ENCODE peak calls at places on chromosomes 13 and 19, in four cellular contexts. One of them, this sample, is unnamed.

GRCh38 chr13:97913206-97913605 is 40.3 kb upstream of the IPO5 start:
- DNase-seq in cardiac fibroblast: peak; percentile 52
- DNase-seq in CD8-positive, alpha-beta memory T cell: no peak
- DNase-seq in PC-3: no peak
- DNase-seq in this sample: no peak

GRCh38 chr19:56273563-56274117 is 1.1 kb downstream of the EDDM13 start:
- DNase-seq in cardiac fibroblast: peak; percentile 71
- DNase-seq in CD8-positive, alpha-beta memory T cell: no peak
- DNase-seq in PC-3: peak; percentile 38
- DNase-seq in this sample: no peak

GRCh38 chr19:5397804-5398692 is 57.2 kb upstream of the ZNRF4 start:
- DNase-seq in cardiac fibroblast: no peak
- DNase-seq in CD8-positive, alpha-beta memory T cell: no peak
- DNase-seq in PC-3: peak; percentile 37
- DNase-seq in this sample: no peak

GRCh38 chr19:54518844-54519243 is 16.2 kb downstream of the LAIR2 start:
- DNase-seq in cardiac fibroblast: peak; percentile 0
- DNase-seq in CD8-positive, alpha-beta memory T cell: no peak
- DNase-seq in PC-3: peak; percentile 90
- DNase-seq in this sample: no peak

GRCh38 chr13:50015263-50015662 is at the start of gene KCNRG:
- DNase-seq in cardiac fibroblast: peak; percentile 50
- DNase-seq in CD8-positive, alpha-beta memory T cell: no peak
- DNase-seq in PC-3: no peak
- DNase-seq in this sample: no peak

GRCh38 chr19:1067341-1068103 is 555 bp downstream of the ARHGAP45 start:
- DNase-seq in cardiac fibroblast: no peak
- DNase-seq in CD8-positive, alpha-beta memory T cell: peak; percentile 74
- DNase-seq in PC-3: no peak
- DNase-seq in this sample: no peak

GRCh38 chr13:40376867-40377266 is 289.6 kb downstream of the FOXO1 start:
- DNase-seq in cardiac fibroblast: no peak
- DNase-seq in CD8-positive, alpha-beta memory T cell: no peak
- DNase-seq in PC-3: no peak
- DNase-seq in this sample: no peak

GRCh38 chr13:98998831-98999634 is 21.2 kb upstream of the DOCK9 start:
- DNase-seq in cardiac fibroblast: peak; percentile 53
- DNase-seq in CD8-positive, alpha-beta memory T cell: no peak
- DNase-seq in PC-3: no peak
- DNase-seq in this sample: no peak

This sample was measured in fibroblast of the conjunctiva.